ENCODE peak calls at places on chromosomes 7 and 10, in four cellular contexts. D, U, O and K are unnamed samples.
A peak's percentile ranks its signal among the peaks of the same experiment; 100 is the strongest.

GRCh38 chr10:121216721-121217181 is 365.6 kb downstream of the WDR11 start:
- DNase-seq in D (peak; percentile 3), U (no peak), O (no peak), K (no peak)

GRCh38 chr10:26798298-26798697 is 62.5 kb downstream of the ABI1 start:
- DNase-seq in D (no peak), U (no peak), O (no peak), K (no peak)

GRCh38 chr10:23614483-23614882 is 175.6 kb downstream of the OTUD1 start:
- DNase-seq in D (no peak), U (no peak), O (no peak), K (no peak)

GRCh38 chr10:74293686-74294365 is 142.8 kb downstream of the ADK start:
- DNase-seq in D (peak; percentile 66), U (peak; percentile 34), O (no peak), K (peak; percentile 81)

GRCh38 chr10:120979435-120980315 is 128.5 kb downstream of the WDR11 start:
- DNase-seq in D (peak; percentile 69), U (no peak), O (peak; percentile 43), K (no peak)

GRCh38 chr7:106535234-106536026 is 125.5 kb downstream of the CCDC71L start:
- DNase-seq in D (no peak), U (no peak), O (no peak), K (no peak)

GRCh38 chr7:75653651-75654050 is 85.1 kb downstream of the HIP1 start:
- DNase-seq in D (no peak), U (no peak), O (no peak), K (no peak)

GRCh38 chr7:116691664-116692063 is 19.7 kb downstream of the MET start:
- DNase-seq in D (no peak), U (no peak), O (no peak), K (peak; percentile 66)

GRCh38 chr7:138126928-138127327 is 50.7 kb downstream of the AKR1D1 start:
- DNase-seq in D (no peak), U (no peak), O (no peak), K (no peak)

GRCh38 chr7:44057849-44058758 is 7.3 kb downstream of the PGAM2 start:
- DNase-seq in D (no peak), U (no peak), O (peak; percentile 8), K (no peak)

GRCh38 chr10:90859321-90859751 is 1.5 kb upstream of the HTR7 start:
- DNase-seq in D (no peak), U (no peak), O (no peak), K (peak; percentile 87)

GRCh38 chr7:87369216-87369615 is 23.8 kb downstream of the CROT start:
- DNase-seq in D (no peak), U (no peak), O (no peak), K (no peak)
- TF ChIP-seq CTCF in D (no peak), U (no peak), O (no peak), K (no peak)

GRCh38 chr7:55513849-55514248 is 58.5 kb downstream of the VOPP1 start:
- DNase-seq in D (no peak), U (no peak), O (no peak), K (no peak)

GRCh38 chr7:55512635-55513034 is 59.7 kb downstream of the VOPP1 start:
- DNase-seq in D (no peak), U (no peak), O (no peak), K (no peak)

GRCh38 chr7:55515569-55516279 is 56.6 kb downstream of the VOPP1 start:
- DNase-seq in D (no peak), U (no peak), O (no peak), K (no peak)

GRCh38 chr7:55516399-55516798 is 55.9 kb downstream of the VOPP1 start:
- DNase-seq in D (no peak), U (no peak), O (no peak), K (no peak)

GRCh38 chr7:55514546-55515265 is 57.6 kb downstream of the VOPP1 start:
- DNase-seq in D (no peak), U (no peak), O (no peak), K (no peak)
- TF ChIP-seq CTCF in D (no peak), U (no peak), O (no peak), K (no peak)

DNA sequence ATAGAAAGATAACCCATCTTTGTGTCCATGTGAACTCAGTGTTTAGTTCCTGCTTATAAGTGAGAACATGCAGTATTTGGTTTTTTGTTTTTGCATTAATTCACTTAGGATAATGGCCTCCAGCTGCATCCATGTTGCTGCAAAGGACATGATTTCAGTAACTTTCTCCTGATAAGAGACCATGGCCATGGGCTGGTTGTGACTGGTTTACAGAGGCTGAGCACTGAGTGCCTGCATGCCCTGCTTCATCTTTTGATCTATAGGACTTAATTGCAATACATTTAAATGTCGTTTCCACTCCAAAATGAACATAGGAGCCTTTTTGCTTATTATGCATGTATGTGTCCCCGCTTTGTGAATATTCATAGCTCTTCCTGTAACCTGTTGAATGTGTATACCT is 101.3 kb upstream of the IGFBP3 start:
- DNase-seq in D (no peak), U (no peak), O (no peak), K (no peak)
- TF ChIP-seq CTCF in D (no peak), U (no peak), O (no peak), K (no peak)

GRCh38 chr7:17009007-17009719 is 127.4 kb upstream of the AGR3 start:
- DNase-seq in D (no peak), U (no peak), O (no peak), K (peak; percentile 53)
- TF ChIP-seq CTCF in D (no peak), U (peak; percentile 23), O (peak; percentile 7), K (peak; percentile 26)

GRCh38 chr10:97050959-97051496 is 134.7 kb downstream of the SLIT1 start:
- DNase-seq in D (no peak), U (no peak), O (no peak), K (no peak)

GRCh38 chr10:97049670-97050069 is 136.1 kb downstream of the SLIT1 start:
- DNase-seq in D (no peak), U (no peak), O (no peak), K (no peak)

GRCh38 chr10:97050205-97050745 is 135.5 kb downstream of the SLIT1 start:
- DNase-seq in D (no peak), U (no peak), O (no peak), K (no peak)

GRCh38 chr10:97056003-97056630 is 129.6 kb downstream of the SLIT1 start:
- DNase-seq in D (no peak), U (no peak), O (no peak), K (no peak)

GRCh38 chr10:97053285-97053684 is 132.5 kb downstream of the SLIT1 start:
- DNase-seq in D (no peak), U (no peak), O (no peak), K (no peak)
- TF ChIP-seq CTCF in D (no peak), U (no peak), O (no peak), K (no peak)

GRCh38 chr10:125983161-125983560 is 86.8 kb downstream of the FANK1 start:
- DNase-seq in D (no peak), U (no peak), O (no peak), K (no peak)

GRCh38 chr10:125984346-125984745 is 88.0 kb downstream of the FANK1 start:
- DNase-seq in D (no peak), U (no peak), O (no peak), K (no peak)

GRCh38 chr10:125980521-125980920 is 84.2 kb downstream of the FANK1 start:
- DNase-seq in D (no peak), U (no peak), O (no peak), K (no peak)

GRCh38 chr10:125979976-125980375 is 83.6 kb downstream of the FANK1 start:
- DNase-seq in D (no peak), U (no peak), O (no peak), K (no peak)

DNA sequence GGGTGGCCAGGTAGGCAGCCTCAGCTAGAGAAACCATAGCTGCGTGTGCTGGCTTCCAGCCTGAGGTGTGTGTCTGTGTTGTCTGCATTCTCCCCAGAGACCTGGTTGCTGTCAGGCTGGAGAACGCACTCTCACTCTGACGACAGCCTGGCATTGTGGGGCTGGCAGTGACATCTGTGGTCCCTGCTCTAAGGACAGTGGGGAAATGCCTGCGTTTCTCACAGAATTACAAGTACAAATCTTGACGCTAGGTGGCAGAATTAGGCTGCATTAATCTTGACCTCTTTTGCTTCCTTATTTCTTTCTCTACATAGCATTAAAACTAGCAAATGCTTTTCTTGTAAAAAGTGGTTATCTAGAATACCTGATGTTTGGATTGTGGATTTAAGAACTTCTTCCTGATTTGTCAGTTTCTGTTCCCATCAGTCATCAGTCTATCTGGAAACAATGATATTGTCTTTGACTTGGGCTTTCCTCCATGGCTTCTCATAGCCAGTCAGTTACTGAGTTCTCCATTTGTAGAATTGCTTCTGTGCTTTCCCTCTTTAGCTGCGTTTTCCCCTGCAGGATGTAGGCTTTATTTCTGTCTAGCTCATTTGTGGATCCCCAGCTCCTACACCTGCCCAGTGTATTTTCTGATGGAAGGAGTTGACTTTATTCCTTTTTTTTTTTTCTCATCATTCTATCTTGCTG is 86.0 kb downstream of the FANK1 start:
- DNase-seq in D (peak; percentile 29), U (peak; percentile 23), O (peak; percentile 41), K (peak; percentile 73)
- TF ChIP-seq CTCF in D (peak; percentile 52), U (peak; percentile 58), O (peak; percentile 26), K (peak; percentile 53)

GRCh38 chr10:104505521-104506041 is 135.5 kb upstream of the SORCS3 start:
- DNase-seq in D (no peak), U (no peak), O (no peak), K (no peak)
- TF ChIP-seq CTCF in D (no peak), U (no peak), O (no peak), K (no peak)

DNA sequence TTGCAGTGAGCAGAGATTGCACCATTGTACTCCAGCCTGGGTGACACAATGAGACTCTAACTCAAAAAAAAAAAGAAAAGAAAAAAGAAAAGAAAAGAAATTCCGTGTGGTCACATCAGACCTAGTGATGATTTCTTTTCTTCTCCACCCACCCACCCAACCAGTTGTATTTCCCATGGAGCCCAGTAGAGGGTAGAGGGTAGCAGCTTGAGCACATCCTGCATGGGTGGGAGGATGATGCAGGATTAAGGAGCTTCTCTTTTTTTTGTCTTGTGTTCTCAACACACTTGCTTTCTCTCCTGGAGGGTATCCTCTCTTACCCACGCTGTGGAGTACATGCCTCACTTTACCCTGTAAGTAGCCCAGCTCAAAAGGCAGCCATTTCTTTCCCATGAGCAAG is 118.6 kb upstream of the CARD11 start:
- DNase-seq in D (no peak), U (no peak), O (no peak), K (no peak)
- TF ChIP-seq CTCF in D (no peak), U (peak; percentile 42), O (no peak), K (no peak)

DNA sequence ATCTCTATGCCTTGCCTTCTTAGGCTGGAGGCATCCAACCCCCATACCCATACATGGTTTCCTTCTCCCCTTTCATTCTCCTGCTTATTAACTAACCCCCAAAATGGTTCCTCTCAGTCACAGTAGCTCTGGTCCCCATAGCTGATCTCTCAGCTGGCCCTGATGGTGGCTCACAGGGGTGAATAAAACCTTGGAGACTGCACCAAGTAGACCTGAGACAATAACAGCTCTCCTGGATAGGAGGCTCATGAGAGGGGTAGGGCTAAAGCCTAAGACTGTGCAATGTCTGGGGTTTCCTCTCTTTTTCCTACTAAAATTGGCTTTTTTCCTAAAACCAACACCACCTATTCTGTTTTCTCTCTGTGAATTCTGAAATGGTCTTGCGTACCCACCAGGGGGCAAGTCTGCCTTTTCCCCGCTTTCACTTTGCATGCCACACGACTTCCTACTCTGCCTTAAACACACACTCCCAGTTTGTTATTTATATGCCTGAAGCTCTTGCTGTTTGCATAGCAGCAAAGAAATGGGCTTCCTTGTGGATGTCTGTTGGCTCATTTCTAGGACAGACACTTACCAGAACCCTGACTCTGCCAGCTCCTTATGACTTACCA is 18.4 kb upstream of the PON1 start:
- DNase-seq in D (no peak), U (no peak), O (no peak), K (no peak)
- TF ChIP-seq CTCF in D (no peak), U (no peak), O (no peak), K (no peak)